ENCODE peak calls at places on chromosomes 6 and 20, in six cellular contexts. T is A549, Y is HepG2, S is K562, N is GM12878, E is endothelial cell of umbilical vein. A is an unnamed sample.

GRCh38 chr20:35560105-35560511 is 18.2 kb downstream of the ERGIC3 start:
- DNase-seq in T (no peak), Y (no peak), S (peak; percentile 6), N (no peak), E (no peak), A (no peak)

GRCh38 chr20:57166568-57167291 is 99.7 kb downstream of the BMP7 start:
- DNase-seq in T (no peak), Y (no peak), S (no peak), N (no peak), E (no peak), A (no peak)

GRCh38 chr20:35274172-35275092 is 3.5 kb downstream of the MMP24OS start:
- DNase-seq in T (no peak), Y (no peak), S (no peak), N (no peak), E (no peak), A (no peak)

GRCh38 chr6:87907521-87907920 is 140.1 kb upstream of the SPACA1 start:
- DNase-seq in T (no peak), Y (no peak), S (no peak), N (peak; percentile 63), E (no peak), A (peak; percentile 88)

GRCh38 chr6:11350294-11350693 is 117.8 kb upstream of the NEDD9 start:
- DNase-seq in T (no peak), Y (peak; percentile 18), S (no peak), N (no peak), E (no peak), A (peak; percentile 97)

GRCh38 chr6:100230976-100231316 is 233.8 kb downstream of the SIM1 start:
- DNase-seq in T (peak; percentile 2), Y (no peak), S (no peak), N (no peak), E (peak; percentile 51), A (no peak)

GRCh38 chr6:147486683-147487082 is 21.8 kb upstream of the SAMD5 start:
- DNase-seq in T (no peak), Y (no peak), S (no peak), N (no peak), E (no peak), A (no peak)

GRCh38 chr6:25883991-25884390 is 9.9 kb upstream of the SLC17A3 start:
- DNase-seq in T (peak; percentile 74), Y (peak; percentile 46), S (no peak), N (no peak), E (no peak), A (no peak)

GRCh38 chr6:2518029-2518428 is 232.7 kb downstream of the MYLK4 start:
- DNase-seq in T (no peak), Y (no peak), S (no peak), N (no peak), E (no peak), A (no peak)

DNA sequence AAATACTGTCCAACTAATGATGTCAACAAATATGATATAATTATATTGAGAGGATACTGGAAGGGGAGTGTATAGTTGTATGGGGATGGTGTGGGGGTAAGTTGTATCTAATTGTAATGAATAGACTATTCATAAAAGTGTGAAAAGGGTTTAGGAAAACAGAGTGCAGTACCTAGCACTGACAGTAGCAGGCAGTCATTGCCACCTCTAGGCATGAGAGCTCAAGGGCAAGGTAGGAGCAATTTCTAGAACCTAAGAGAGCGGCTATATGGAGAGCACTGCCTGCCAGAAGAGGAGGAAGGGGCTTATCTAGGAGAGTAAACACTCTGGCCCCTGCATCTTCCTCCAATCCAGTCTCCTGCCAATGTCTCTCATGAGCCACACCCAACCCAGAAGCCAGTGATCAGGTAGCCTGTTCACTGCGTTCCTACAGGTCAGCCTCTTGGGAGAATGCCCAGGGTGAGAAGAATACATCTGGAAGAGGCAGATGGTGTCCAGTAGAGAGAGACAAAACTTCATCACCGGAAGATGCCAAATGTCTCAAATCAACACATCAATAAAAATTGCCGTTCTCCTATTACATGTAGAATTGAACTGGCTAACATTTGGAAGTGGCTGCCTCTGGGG is 200.0 kb downstream of the LY86 start:
- DNase-seq in T (peak; percentile 6), Y (no peak), S (peak; percentile 58), N (no peak), E (peak; percentile 30), A (peak; percentile 75)
- TF ChIP-seq MYC in T (no peak), Y (no peak), S (no peak), N (no peak), E (no peak), A (no peak)

DNA sequence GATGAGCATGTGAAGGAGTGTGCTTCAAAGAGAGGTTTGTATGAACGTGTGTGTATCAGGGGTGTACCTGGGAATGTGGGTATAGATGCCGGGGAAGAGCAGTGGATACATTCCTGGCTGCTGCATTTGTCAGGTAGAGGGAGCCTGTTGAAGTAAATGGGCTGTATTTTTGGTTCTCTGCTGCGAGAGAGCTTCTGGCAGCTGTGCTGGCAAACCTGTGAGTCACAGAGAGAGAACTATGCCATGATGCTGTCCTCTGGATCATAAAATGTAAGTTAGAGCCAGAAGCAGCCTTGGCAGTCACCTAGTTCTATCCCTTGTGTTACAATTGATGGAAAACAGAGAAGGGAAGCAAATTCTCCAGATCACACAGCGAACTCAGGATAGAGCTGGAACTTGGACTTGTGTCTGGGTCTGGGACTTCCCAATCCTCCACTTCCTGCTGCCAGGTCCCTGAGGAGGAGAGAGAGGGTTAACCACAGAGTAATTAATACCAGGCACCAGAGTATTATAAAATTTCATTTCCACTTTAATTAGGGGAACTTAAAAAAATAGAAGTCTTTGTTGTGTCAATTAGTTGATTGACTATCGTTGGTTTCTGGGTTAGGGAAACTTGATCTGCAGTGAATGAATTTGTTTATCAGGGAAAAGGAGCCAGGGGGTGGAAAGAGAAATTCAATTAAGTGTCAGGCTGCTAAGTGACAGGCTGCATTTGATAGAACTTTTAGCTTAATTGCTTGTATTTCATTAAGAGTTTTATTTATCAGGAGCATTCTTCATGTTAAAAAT is 41.1 kb upstream of the GTSF1L start:
- DNase-seq in T (no peak), Y (no peak), S (no peak), N (no peak), E (no peak), A (no peak)
- TF ChIP-seq MYC in T (no peak), Y (no peak), S (no peak), N (no peak), E (no peak), A (no peak)

DNA sequence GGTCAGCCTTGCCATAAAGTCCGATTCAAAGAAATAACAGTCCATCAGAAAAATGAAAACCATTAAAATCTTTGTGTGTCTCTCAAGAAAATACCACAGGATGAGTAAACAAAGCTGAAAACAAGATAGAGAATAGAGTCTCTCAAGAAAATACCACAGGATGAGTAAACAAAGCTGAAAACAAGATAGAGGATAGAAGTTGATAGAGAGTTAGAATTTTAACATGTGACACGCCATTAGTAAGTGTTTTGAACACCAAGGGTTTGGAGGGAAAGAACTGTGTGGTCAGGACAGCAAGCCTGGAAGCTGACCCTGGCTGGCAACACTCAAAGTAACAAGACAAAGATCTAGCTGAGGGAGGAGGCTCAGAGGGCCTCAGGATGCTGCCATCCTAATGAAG is 43.9 kb upstream of the PRND start:
- DNase-seq in T (no peak), Y (no peak), S (no peak), N (no peak), E (no peak), A (no peak)
- TF ChIP-seq MYC in T (no peak), Y (no peak), S (no peak), N (no peak), E (no peak), A (no peak)

GRCh38 chr6:7446056-7446455 is 56.4 kb downstream of the RIOK1 start:
- DNase-seq in T (no peak), Y (no peak), S (no peak), N (no peak), E (no peak), A (no peak)

GRCh38 chr6:7451321-7451720 is 61.7 kb downstream of the RIOK1 start:
- DNase-seq in T (no peak), Y (no peak), S (no peak), N (no peak), E (no peak), A (no peak)

GRCh38 chr6:7448232-7448631 is 58.6 kb downstream of the RIOK1 start:
- DNase-seq in T (no peak), Y (peak; percentile 65), S (no peak), N (no peak), E (no peak), A (no peak)

GRCh38 chr6:7446644-7447325 is 57.2 kb downstream of the RIOK1 start:
- DNase-seq in T (no peak), Y (peak; percentile 49), S (no peak), N (no peak), E (no peak), A (no peak)

DNA sequence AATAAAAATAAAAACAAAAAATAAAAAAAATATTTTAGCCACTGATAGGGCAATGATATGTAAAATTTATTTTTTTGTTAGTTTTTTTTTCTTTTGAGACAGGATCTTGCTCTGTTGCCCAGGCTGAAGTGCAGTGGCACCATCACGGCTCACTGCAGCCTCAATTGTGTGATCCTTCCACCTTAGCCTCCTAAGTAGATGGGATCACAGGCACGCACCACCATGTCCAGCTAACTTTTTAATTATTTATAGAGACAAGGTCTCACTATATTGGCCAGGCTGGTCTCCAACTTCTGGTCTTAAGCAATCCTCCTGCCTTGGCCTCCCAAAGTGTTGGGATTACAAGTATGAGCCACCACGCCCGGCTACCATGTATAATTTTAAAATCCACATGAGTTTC is 59.4 kb downstream of the RIOK1 start:
- DNase-seq in T (no peak), Y (no peak), S (no peak), N (no peak), E (no peak), A (no peak)
- TF ChIP-seq MYC in T (no peak), Y (no peak), S (no peak), N (no peak), E (no peak), A (no peak)

DNA sequence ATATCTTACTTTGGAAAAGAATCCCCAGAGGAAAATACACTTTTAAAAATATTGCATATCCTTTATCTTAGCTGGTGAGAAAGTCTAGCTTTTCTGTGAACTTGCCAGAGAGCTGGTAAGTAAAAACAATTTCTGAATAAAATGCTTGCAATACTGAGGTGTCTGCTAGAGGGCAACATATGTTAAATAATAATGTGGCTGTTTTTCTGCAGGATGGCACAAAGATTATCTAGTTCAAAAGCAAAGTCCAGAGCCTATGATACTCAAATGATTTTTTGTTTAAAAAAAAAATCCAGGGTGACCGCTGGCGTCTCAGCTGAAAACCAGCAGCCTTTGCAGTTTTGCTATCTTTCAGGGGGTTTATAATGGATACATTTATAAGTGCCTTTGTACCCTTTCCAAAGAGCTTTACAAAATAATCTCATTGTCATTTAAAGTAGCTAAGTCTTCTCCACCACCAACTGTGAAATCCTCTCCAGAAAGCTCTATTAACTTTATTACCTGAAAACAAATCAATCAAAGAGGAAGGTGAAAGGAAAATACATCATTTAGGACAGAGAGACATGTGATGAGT is 194.9 kb downstream of the PHACTR1 start:
- DNase-seq in T (peak; percentile 19), Y (peak; percentile 18), S (peak; percentile 17), N (no peak), E (peak; percentile 63), A (peak; percentile 70)
- TF ChIP-seq MYC in T (no peak), Y (no peak), S (no peak), N (no peak), E (no peak), A (no peak)

GRCh38 chr6:79762370-79762769 is 131.2 kb downstream of the SH3BGRL2 start:
- DNase-seq in T (peak; percentile 23), Y (no peak), S (no peak), N (no peak), E (peak; percentile 11), A (no peak)
- TF ChIP-seq MYC in T (no peak), Y (no peak), S (no peak), N (no peak), E (no peak), A (no peak)

A was measured in NB4.